ENCODE peak calls at places on chromosome 5, in four cellular contexts. T is A549; G is ovary; X is CD8-positive, alpha-beta memory T cell. O is an unnamed sample.

GRCh38 chr5:943201-943873 is 50.7 kb downstream of the TRIP13 start:
- DNase-seq in T (no peak), G (no peak), X (no peak), O (no peak)

GRCh38 chr5:102288630-102289029 is 7.5 kb downstream of the SLCO4C1 start:
- DNase-seq in T (no peak), G (no peak), X (no peak), O (no peak)

GRCh38 chr5:170291324-170291847 is 6.2 kb downstream of the LCP2 start:
- DNase-seq in T (no peak), G (no peak), X (no peak), O (no peak)

GRCh38 chr5:172417983-172418630 is 36.2 kb downstream of the SH3PXD2B start:
- DNase-seq in T (peak), G (peak), X (no peak), O (peak)

GRCh38 chr5:96017951-96018350 is 56.3 kb upstream of the ELL2 start:
- DNase-seq in T (peak), G (no peak), X (no peak), O (no peak)

GRCh38 chr5:177311723-177312648 is at the start of gene MXD3:
- DNase-seq in T (peak), G (peak), X (peak), O (peak)

GRCh38 chr5:34686762-34687268 is 30.7 kb downstream of the RAI14 start:
- DNase-seq in T (peak), G (peak), X (no peak), O (no peak)

GRCh38 chr5:140672455-140673186 is 755 bp downstream of the DND1 start:
- DNase-seq in T (no peak), G (peak), X (peak), O (no peak)

GRCh38 chr5:36948041-36948440 is 71.5 kb downstream of the NIPBL start:
- DNase-seq in T (no peak), G (no peak), X (no peak), O (no peak)

GRCh38 chr5:94080390-94080789 is 339.0 kb upstream of the POU5F2 start:
- DNase-seq in T (no peak), G (no peak), X (no peak), O (no peak)

GRCh38 chr5:126430631-126431030 is 7.4 kb downstream of the GRAMD2B start:
- DNase-seq in T (no peak), G (no peak), X (no peak), O (no peak)

GRCh38 chr5:108028411-108028810 is 353.5 kb downstream of the FBXL17 start:
- DNase-seq in T (no peak), G (no peak), X (no peak), O (no peak)

GRCh38 chr5:176542135-176542595 is 5.0 kb upstream of the RNF44 start:
- DNase-seq in T (no peak), G (peak), X (peak), O (no peak)

GRCh38 chr5:149581192-149581861 is at the start of gene ARHGEF37:
- DNase-seq in T (peak), G (peak), X (peak), O (no peak)

GRCh38 chr5:77266291-77266690 is 55.8 kb downstream of the PDE8B start:
- DNase-seq in T (no peak), G (no peak), X (no peak), O (no peak)

GRCh38 chr5:100900142-100900795 is 2.8 kb downstream of the ST8SIA4 start:
- DNase-seq in T (peak), G (no peak), X (no peak), O (peak)

GRCh38 chr5:113510836-113511451 is 2.5 kb upstream of the YTHDC2 start:
- DNase-seq in T (peak), G (no peak), X (no peak), O (no peak)

GRCh38 chr5:130023604-130024003 is 119.3 kb downstream of the CHSY3 start:
- DNase-seq in T (no peak), G (no peak), X (no peak), O (no peak)

GRCh38 chr5:8827701-8828100 is 718.2 kb downstream of the SEMA5A start:
- DNase-seq in T (no peak), G (no peak), X (no peak), O (no peak)

GRCh38 chr5:111254613-111255012 is 30.4 kb downstream of the CAMK4 start:
- DNase-seq in T (no peak), G (no peak), X (peak), O (no peak)

GRCh38 chr5:84378961-84379360 is 5.7 kb downstream of the EDIL3 start:
- DNase-seq in T (no peak), G (no peak), X (no peak), O (no peak)

DNA sequence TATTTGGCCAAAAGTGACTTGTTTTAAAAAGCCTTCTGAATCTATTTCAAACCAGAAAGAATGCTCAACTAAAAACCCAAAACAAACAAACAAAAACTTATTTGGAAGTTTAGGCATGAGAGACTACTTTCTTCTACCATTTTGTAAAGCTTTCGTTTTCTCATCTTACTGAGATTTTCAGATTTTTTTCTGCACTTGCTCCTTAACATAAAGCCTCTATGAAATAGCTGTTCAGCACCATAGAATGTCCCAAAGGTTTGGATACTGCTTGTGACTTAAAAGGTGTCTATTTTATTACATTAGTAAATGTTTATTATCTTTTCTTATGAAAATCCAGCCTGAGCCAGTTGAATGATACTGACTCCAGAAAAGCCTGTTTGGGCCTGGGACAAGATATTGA is 292.5 kb downstream of the ZSWIM6 start:
- DNase-seq in T (no peak), G (no peak), X (no peak), O (no peak)
- H3K27ac ChIP-seq in T (peak), G (no peak), X (no peak), O (peak)

GRCh38 chr5:68225188-68225910 is 9.8 kb downstream of the PIK3R1 start:
- DNase-seq in T (peak), G (no peak), X (no peak), O (no peak)
- H3K27ac ChIP-seq in T (peak), G (no peak), X (no peak), O (peak)

GRCh38 chr5:56003179-56003578 is 8.4 kb upstream of the IL6ST start:
- DNase-seq in T (peak), G (no peak), X (no peak), O (no peak)
- H3K27ac ChIP-seq in T (peak), G (no peak), X (no peak), O (no peak)

GRCh38 chr5:134432174-134432573 is 20.5 kb upstream of the CDKN2AIPNL start:
- DNase-seq in T (no peak), G (no peak), X (no peak), O (no peak)
- H3K27ac ChIP-seq in T (no peak), G (no peak), X (no peak), O (no peak)

GRCh38 chr5:87418506-87418905 is 5.8 kb upstream of the CCNH start:
- DNase-seq in T (no peak), G (no peak), X (no peak), O (no peak)

GRCh38 chr5:87423755-87424154 is 11.0 kb upstream of the CCNH start:
- DNase-seq in T (no peak), G (no peak), X (no peak), O (no peak)

GRCh38 chr5:87421307-87421706 is 8.6 kb upstream of the CCNH start:
- DNase-seq in T (no peak), G (no peak), X (no peak), O (no peak)
- H3K27ac ChIP-seq in T (no peak), G (no peak), X (no peak), O (no peak)

GRCh38 chr5:81363093-81363886 is 30.6 kb downstream of the ACOT12 start:
- DNase-seq in T (no peak), G (no peak), X (no peak), O (no peak)
- H3K27ac ChIP-seq in T (no peak), G (no peak), X (no peak), O (no peak)

GRCh38 chr5:60634054-60634453 is 65.9 kb downstream of the DEPDC1B start:
- DNase-seq in T (no peak), G (no peak), X (no peak), O (no peak)
- H3K27ac ChIP-seq in T (no peak), G (no peak), X (no peak), O (no peak)